ENCODE peak calls at places on chromosome 7, in four cellular contexts. H is upper lobe of right lung; M is cardiac fibroblast; A is activated CD8-positive, alpha-beta T cell treated with anti-CD3 and anti-CD28 coated beads for 36 hours. L is an unnamed sample.

GRCh38 chr7:103446046-103446520 is at the start of gene SLC26A5:
- DNase-seq in H (peak), A (no peak), M (no peak), L (no peak)

GRCh38 chr7:98681496-98681895 is 64.4 kb downstream of the NPTX2 start:
- DNase-seq in M (no peak), A (no peak), H (no peak), L (no peak)

GRCh38 chr7:87218941-87219544 is 489 bp downstream of the TMEM243 start:
- DNase-seq in H (peak), A (peak), M (peak), L (peak)

GRCh38 chr7:122944682-122945303 is 50.7 kb downstream of the TAS2R16 start:
- DNase-seq in M (peak), A (no peak), H (no peak), L (no peak)

GRCh38 chr7:100867040-100867795 is at the start of gene TRIP6:
- DNase-seq in A (peak), M (peak), H (peak), L (peak)

GRCh38 chr7:130804156-130804708 is 70.2 kb upstream of the KLF14 start:
- DNase-seq in M (no peak), H (no peak), A (no peak), L (no peak)

GRCh38 chr7:50681451-50682045 is 101.1 kb downstream of the GRB10 start:
- DNase-seq in A (no peak), H (no peak), M (no peak), L (no peak)

GRCh38 chr7:151549644-151550043 is 29.9 kb upstream of the RHEB start:
- DNase-seq in A (no peak), M (no peak), H (no peak), L (no peak)

GRCh38 chr7:123608991-123609882 is 7.6 kb downstream of the ASB15 start:
- DNase-seq in A (no peak), H (no peak), M (no peak), L (no peak)

GRCh38 chr7:31724696-31725095 is 37.7 kb downstream of the PPP1R17 start:
- DNase-seq in A (no peak), M (peak), H (no peak), L (no peak)

GRCh38 chr7:76108540-76109233 is 60.8 kb downstream of the MDH2 start:
- DNase-seq in H (peak), M (peak), A (no peak), L (no peak)

DNA sequence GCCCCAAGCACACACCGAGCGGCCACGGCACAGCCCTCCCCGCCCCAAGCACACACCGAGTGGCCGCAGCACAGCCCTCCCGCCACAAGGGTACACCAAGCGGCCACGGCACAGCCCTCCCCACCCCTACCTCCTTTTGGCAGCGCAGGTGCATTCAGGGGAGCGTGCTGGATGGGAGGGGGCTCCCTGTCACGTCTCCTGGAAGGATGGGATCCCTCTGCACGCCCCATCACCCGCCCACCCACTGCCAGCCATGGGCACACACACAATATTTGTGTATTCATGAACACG is 482.7 kb downstream of the DNAJB6 start:
- DNase-seq in H (no peak), A (no peak), M (no peak), L (no peak)
- TF ChIP-seq CTCF in H (no peak), A (no peak), M (no peak), L (no peak)

DNA sequence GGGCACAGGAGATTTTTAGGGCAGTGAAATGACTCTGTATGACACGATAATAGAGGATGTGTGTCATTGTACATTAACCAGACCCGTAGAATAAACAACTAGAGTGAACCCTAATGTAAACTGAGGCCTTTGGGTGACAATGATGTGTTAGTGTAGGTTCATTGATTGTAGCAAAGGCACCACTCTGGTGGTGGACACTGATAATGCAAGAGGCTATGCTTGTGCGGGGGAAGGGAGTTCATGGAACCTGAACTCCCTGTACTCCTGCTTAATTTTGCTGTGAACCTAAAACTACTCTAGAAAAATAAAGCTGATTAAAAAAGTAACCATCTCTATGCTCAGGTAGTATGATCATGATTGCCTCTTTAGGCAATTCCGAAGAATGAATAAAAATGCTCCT is 96.3 kb upstream of the VIPR2 start:
- DNase-seq in A (no peak), M (no peak), H (no peak), L (no peak)
- TF ChIP-seq CTCF in A (no peak), M (no peak), H (no peak), L (no peak)

DNA sequence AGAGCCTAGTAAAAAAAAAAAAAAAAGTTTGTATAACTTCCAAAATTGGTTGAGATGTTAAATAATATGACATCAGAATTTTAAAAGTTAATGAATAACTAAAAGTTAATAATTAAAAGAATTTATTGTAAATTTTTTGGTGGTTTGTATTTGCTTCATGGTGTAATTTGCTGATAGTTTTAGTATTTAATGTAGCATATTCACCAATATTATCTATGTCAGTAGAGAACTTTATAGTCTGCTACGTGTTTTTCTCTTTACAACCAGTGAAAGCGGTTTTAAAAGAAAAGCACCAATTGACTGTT is 51.8 kb upstream of the STEAP4 start:
- DNase-seq in M (no peak), A (no peak), H (no peak), L (no peak)
- TF ChIP-seq CTCF in M (no peak), A (no peak), H (no peak), L (no peak)

DNA sequence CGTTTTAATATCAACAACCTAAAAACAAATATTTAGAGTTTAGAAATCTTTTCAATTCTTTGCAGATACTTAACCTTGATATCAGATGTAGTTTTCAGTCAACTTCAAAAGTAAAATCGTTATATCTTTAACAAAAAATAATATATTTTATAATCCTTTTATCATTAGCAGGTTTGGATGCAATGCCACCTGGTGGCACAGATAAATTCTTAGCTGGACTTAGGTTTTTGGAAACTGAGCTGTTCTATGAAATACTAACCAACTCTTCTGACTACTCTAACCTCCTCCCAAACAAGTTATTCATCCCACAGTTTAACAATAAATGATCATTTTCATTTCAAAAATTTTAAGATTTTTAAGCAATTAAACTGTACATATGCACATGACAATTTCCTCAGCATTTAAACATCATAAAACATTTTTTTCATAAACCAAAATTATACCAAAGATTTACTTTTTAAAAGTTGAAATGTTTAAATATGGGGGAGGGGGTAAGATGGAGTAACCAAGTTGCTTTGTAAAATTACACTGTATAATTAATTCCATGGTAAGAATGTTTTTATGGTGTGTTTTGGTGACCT is 56.9 kb downstream of the HIBADH start:
- DNase-seq in H (no peak), M (peak), A (peak), L (peak)
- TF ChIP-seq CTCF in H (peak), M (peak), A (peak), L (peak)

GRCh38 chr7:131933890-131934289 is 377.5 kb upstream of the PODXL start:
- DNase-seq in M (no peak), H (no peak), A (no peak), L (no peak)

GRCh38 chr7:131935180-131935579 is 378.8 kb upstream of the PODXL start:
- DNase-seq in H (no peak), M (no peak), A (no peak), L (no peak)

GRCh38 chr7:131931368-131931767 is 374.9 kb upstream of the PODXL start:
- DNase-seq in A (no peak), H (no peak), M (no peak), L (peak)

GRCh38 chr7:131934452-131934851 is 378.0 kb upstream of the PODXL start:
- DNase-seq in A (no peak), H (no peak), M (no peak), L (no peak)

GRCh38 chr7:131932271-131932670 is 375.8 kb upstream of the PODXL start:
- DNase-seq in A (no peak), M (no peak), H (no peak), L (no peak)
- TF ChIP-seq CTCF in A (no peak), M (no peak), H (no peak), L (no peak)

DNA sequence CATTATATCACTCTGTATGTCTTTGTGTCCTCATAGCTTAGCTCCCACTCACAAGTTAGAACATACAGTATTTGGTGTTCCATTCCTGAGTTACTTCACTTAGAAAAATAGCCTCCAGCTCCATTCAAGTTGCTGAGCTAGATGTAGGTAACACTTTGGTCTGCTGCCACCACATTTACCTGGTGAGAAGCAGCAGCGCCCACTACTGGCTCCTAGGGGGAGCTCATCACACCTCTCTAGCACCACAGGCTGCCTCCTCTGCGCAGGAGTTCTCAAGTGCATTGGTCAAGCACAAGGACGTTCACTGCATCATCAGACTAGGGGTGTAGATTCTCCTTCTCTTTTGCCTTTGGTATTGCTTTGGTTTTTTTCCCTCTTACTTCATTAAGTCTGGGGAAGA is 530.9 kb upstream of the AUTS2 start:
- DNase-seq in H (peak), A (peak), M (no peak), L (no peak)
- TF ChIP-seq CTCF in H (peak), A (no peak), M (no peak), L (peak)

GRCh38 chr7:112204072-112204775 is 2.0 kb downstream of the DOCK4 start:
- DNase-seq in M (peak), A (peak), H (no peak), L (no peak)

GRCh38 chr7:112204776-112205347 is 1.3 kb downstream of the DOCK4 start:
- DNase-seq in M (peak), H (no peak), A (peak), L (no peak)

GRCh38 chr7:112207106-112207592 is 654 bp downstream of the ZNF277 start:
- DNase-seq in M (peak), H (no peak), A (peak), L (no peak)

GRCh38 chr7:112206238-112207105 is at the start of the genes DOCK4 and ZNF277:
- DNase-seq in M (peak), H (peak), A (peak), L (peak)

DNA sequence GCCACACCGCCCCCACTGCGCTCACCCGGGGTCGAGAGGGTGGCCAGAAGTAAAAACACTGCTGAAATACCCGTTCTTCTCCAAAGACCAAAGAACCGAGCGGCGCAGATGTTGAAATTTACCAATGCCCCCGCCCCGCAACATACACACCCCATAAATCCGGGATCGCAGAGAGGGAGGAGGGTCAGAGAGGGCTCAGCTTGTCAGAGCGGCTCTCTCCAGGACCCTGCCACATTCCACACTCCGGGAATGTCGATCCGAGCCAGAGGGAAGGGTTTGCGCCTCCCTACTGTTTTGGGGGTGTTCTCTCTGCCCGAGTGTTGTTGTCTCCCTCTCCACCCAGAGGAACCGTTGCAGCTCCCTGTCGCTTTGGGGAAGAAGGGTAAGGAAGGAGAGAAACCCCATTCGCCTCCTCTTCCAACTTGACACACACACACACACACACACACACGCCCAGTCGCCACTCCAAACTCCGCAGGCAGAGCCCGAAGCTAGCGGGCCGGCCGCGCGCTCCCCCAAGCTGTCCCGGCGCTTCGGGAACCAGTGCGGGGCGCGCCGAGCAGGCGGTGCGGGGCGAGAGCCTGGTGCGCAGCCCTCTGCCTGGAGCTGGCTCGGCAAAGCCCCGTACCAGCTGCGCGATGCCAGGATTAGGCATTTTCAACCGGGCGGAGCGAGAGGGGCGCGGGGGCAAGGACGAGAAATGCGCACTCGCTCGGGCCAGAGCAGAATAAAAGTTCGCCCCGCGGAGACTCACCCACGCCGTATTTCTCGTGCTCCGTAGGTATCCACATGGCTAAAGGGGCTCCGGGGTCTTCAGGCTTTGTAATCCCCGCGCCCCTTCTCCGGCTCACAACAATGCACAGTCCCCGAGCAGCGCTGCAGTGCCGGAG is 606 bp downstream of the DOCK4 start:
- DNase-seq in H (peak), A (peak), M (peak), L (peak)
- TF ChIP-seq CTCF in H (no peak), A (no peak), M (no peak), L (no peak)

DNA sequence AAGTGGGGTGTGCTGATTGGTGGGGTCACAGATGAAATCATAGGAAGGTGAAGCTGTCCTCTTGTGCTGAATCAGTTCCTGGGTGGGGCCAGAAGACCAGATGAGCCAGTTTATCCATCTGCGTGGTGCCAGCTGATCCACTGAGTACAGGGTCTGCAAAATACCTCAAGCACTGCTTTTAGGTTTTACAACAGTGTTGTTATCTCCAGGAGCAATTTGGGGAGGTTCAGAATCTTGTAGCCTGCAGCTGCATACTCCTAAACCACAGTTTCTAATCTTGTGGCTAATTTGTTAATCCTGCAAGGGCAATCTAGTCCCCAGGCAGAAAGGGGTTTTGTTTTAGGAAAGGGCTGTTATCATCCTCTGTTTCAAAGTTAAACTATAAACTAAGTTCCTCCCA is 17.0 kb upstream of the IFRD1 start:
- DNase-seq in A (no peak), H (no peak), M (no peak), L (no peak)
- TF ChIP-seq CTCF in A (no peak), H (no peak), M (no peak), L (no peak)